ENCODE peak calls at places on chromosomes 1 and 21, in seven cellular contexts. M is IMR-90, R is fibroblast of lung, Z is AG04449, I is cardiac muscle cell, L is suprapubic skin, J is foreskin fibroblast. O is an unnamed sample.

GRCh38 chr21:27269646-27270045 is 302.8 kb upstream of the ADAMTS5 start:
- DNase-seq in R (peak), M (peak), L (no peak), Z (peak), J (peak), I (no peak), O (no peak)

GRCh38 chr1:214377886-214378285 is 96.9 kb downstream of the SMYD2 start:
- DNase-seq in I (no peak), L (no peak), R (peak), M (peak), J (peak), Z (peak), O (no peak)

GRCh38 chr1:15625224-15625917 is 8.1 kb downstream of the DDI2 start:
- DNase-seq in Z (no peak), L (no peak), R (no peak), I (no peak), M (no peak), J (no peak), O (no peak)

GRCh38 chr1:115536279-115536816 is 105.4 kb upstream of the VANGL1 start:
- DNase-seq in L (no peak), R (no peak), Z (no peak), J (no peak), M (no peak), I (no peak), O (peak)

GRCh38 chr1:172671591-172671990 is 12.7 kb downstream of the FASLG start:
- DNase-seq in R (peak), Z (peak), J (peak), I (no peak), L (no peak), M (peak), O (no peak)

GRCh38 chr1:178919581-178919980 is 48.7 kb upstream of the ANGPTL1 start:
- DNase-seq in Z (no peak), I (no peak), R (no peak), J (no peak), M (no peak), L (no peak), O (no peak)

GRCh38 chr1:16631248-16632043 is 18.1 kb upstream of the NBPF1 start:
- DNase-seq in L (peak), I (no peak), M (no peak), Z (no peak), J (no peak), R (no peak), O (peak)

GRCh38 chr1:67646145-67647035 is 38.6 kb upstream of the GADD45A start:
- DNase-seq in R (peak), M (peak), Z (peak), L (no peak), J (no peak), I (peak), O (no peak)

GRCh38 chr1:24119859-24120756 is 8.2 kb upstream of the MYOM3 start:
- DNase-seq in R (peak), J (no peak), I (no peak), M (peak), Z (no peak), L (no peak), O (no peak)

GRCh38 chr1:61051455-61052392 is 30.6 kb upstream of the NFIA start:
- DNase-seq in L (no peak), Z (no peak), J (no peak), M (no peak), I (no peak), R (no peak), O (peak)

GRCh38 chr1:24858277-24858676 is 71.8 kb downstream of the RUNX3 start:
- DNase-seq in R (no peak), Z (no peak), M (no peak), J (no peak), L (no peak), I (no peak), O (no peak)

GRCh38 chr1:110879758-110880606 is 7.0 kb downstream of the CD53 start:
- DNase-seq in R (no peak), J (no peak), M (no peak), Z (no peak), L (no peak), I (no peak), O (no peak)

GRCh38 chr1:66271904-66272254 is 262.1 kb upstream of the SGIP1 start:
- DNase-seq in I (no peak), L (no peak), J (peak), Z (no peak), R (peak), M (peak), O (peak)

GRCh38 chr1:15948600-15949452 is 27.1 kb downstream of the ZBTB17 start:
- DNase-seq in M (peak), R (peak), Z (peak), I (no peak), L (no peak), J (peak), O (no peak)

GRCh38 chr1:85283475-85284199 is 7.2 kb upstream of the BCL10 start:
- DNase-seq in R (no peak), M (no peak), L (no peak), J (no peak), Z (no peak), I (no peak), O (peak)

GRCh38 chr1:31855038-31855845 is 39.4 kb upstream of the SPOCD1 start:
- DNase-seq in L (no peak), R (peak), M (peak), J (peak), Z (peak), I (no peak), O (no peak)

GRCh38 chr1:156813750-156814570 is 2.7 kb downstream of the SH2D2A start:
- DNase-seq in Z (no peak), M (peak), J (peak), I (peak), R (peak), L (no peak), O (peak)

GRCh38 chr1:198700396-198700795 is 61.6 kb downstream of the PTPRC start:
- DNase-seq in M (no peak), Z (no peak), R (peak), L (no peak), I (no peak), J (no peak), O (no peak)

GRCh38 chr1:78672428-78672827 is 22.8 kb downstream of the IFI44 start:
- DNase-seq in L (no peak), R (no peak), Z (no peak), I (no peak), J (no peak), M (no peak), O (no peak)

GRCh38 chr1:53378061-53378460 is 50.2 kb upstream of the LRP8 start:
- DNase-seq in M (no peak), I (no peak), Z (no peak), R (no peak), L (peak), J (no peak), O (peak)

GRCh38 chr1:221712776-221713431 is 29.0 kb downstream of the DUSP10 start:
- DNase-seq in I (no peak), L (no peak), R (no peak), Z (no peak), J (no peak), M (no peak), O (no peak)

GRCh38 chr21:37849703-37850102 is 66.6 kb downstream of the KCNJ6 start:
- DNase-seq in I (no peak), M (peak), J (peak), Z (peak), R (peak), L (no peak), O (no peak)

GRCh38 chr1:27227765-27228164 is 6.7 kb upstream of the WDTC1 start:
- DNase-seq in Z (no peak), L (no peak), M (no peak), R (no peak), J (no peak), I (no peak), O (no peak)

DNA sequence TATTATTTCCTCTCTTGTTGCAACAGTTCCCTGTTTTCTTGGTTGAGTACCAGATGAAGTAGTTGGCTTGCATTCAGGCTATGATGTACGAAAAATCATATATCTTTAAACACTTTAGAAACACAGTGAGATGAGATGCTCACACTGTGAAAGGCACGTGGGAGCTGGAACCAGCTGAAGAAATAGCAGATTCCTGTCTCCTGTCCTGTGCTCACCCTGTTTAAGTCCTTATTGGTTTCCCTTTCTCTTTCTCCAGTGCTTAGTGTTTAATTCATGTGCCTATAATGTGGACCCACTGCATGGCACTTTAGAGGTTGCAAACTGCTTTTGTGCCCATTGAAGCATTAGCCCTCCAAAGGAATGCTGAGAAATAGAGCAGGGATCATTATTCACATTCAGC is 2.8 kb downstream of the CAMK1G start:
- DNase-seq in Z (no peak), I (no peak), M (no peak), L (no peak), J (no peak), R (no peak), O (no peak)
- H3K4me3 ChIP-seq in Z (no peak), I (no peak), M (no peak), L (no peak), J (no peak), R (no peak), O (no peak)

DNA sequence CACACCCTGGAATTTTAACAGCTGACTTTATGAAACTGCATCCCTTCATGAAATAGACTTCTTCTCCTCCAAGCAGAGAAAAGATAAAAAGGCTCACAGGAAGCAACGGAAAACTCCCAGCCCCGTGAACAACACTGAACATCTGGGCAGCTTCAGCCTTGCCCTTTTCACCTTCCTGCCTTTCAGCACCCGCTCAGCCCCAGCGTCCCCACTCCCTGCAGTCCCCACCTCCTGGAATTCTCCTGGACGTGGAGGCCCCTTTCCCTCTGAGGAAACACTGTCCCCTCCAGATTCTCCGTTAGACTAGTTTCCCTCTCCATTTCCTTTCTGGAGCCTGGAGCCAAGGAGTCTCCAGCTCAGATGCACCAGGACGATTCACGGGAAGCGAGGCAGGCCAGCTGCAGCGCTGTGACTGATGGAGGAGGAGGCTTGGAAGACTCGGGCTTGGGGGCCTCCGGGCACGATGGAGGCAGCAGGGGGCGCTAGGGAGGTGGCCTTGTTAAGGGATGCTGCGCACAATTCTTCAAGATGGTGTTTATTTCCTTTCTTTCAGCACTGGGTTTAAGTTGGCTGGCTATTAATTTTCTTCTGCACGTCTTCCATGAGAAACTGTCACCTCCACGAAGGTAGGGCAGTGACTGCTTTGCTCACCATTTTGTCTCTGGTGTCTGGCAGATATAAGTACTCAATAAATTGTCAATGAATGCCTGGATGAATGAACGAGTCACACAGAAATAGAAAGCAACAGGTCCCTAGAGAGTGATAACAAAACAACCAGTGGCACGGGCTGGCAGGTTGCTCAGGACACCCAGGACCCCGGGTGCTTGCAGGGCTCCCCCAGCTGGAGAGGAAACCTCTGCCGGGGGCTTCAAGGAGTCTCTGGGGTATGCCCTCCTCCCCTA is 3.0 kb upstream of the MYOC start:
- DNase-seq in Z (no peak), L (peak), M (peak), R (peak), I (peak), J (peak), O (peak)
- H3K4me3 ChIP-seq in Z (no peak), L (no peak), M (no peak), R (no peak), I (peak), J (no peak), O (no peak)

GRCh38 chr1:150808134-150808533 is at the start of gene CTSK:
- DNase-seq in M (no peak), J (peak), R (no peak), Z (no peak), L (no peak), I (no peak), O (peak)
- H3K4me3 ChIP-seq in M (no peak), J (peak), R (peak), Z (peak), L (peak), I (no peak), O (no peak)

GRCh38 chr1:18950415-18951026 is 6.0 kb downstream of the IFFO2 start:
- DNase-seq in R (no peak), I (no peak), J (no peak), M (no peak), Z (no peak), L (no peak), O (no peak)
- H3K4me3 ChIP-seq in R (peak), I (no peak), J (peak), M (peak), Z (peak), L (peak), O (no peak)

GRCh38 chr1:204340137-204340536 is 19.6 kb downstream of the PLEKHA6 start:
- DNase-seq in I (no peak), L (no peak), M (no peak), R (no peak), J (no peak), Z (no peak), O (no peak)
- H3K4me3 ChIP-seq in I (no peak), L (no peak), M (no peak), R (no peak), J (no peak), Z (no peak), O (no peak)

GRCh38 chr1:160411963-160412362 is 11.6 kb downstream of the VANGL2 start:
- DNase-seq in I (no peak), M (no peak), Z (no peak), J (no peak), R (no peak), L (no peak), O (no peak)
- H3K4me3 ChIP-seq in I (no peak), M (no peak), Z (no peak), J (no peak), R (no peak), L (no peak), O (no peak)

O was measured in endodermal cell.